ENCODE peak calls at places on chromosomes 13 and 19, in nine cellular contexts. T, D, O, Y, B, I, G, K and C are unnamed samples.

GRCh38 chr19:37251308-37252229 is 33.6 kb downstream of the ZNF383 start:
- DNase-seq in T (no peak), D (no peak), O (peak), Y (peak), B (peak), I (peak), G (peak), K (peak), C (peak)

GRCh38 chr13:60431108-60431700 is 34.2 kb downstream of the TDRD3 start:
- DNase-seq in T (peak), D (no peak), O (peak), Y (no peak), B (peak), I (peak), G (no peak), K (peak), C (peak)

GRCh38 chr19:56751078-56751489 is 79.5 kb upstream of the ZNF835 start:
- DNase-seq in T (no peak), D (no peak), O (no peak), Y (no peak), B (no peak), I (no peak), G (no peak), K (no peak), C (no peak)

GRCh38 chr13:50222569-50223332 is 207.5 kb downstream of the KCNRG start:
- DNase-seq in T (peak), D (no peak), O (no peak), Y (peak), B (peak), I (no peak), G (no peak), K (peak), C (peak)

GRCh38 chr19:10863107-10863700 is 8.1 kb upstream of the CARM1 start:
- DNase-seq in T (no peak), D (no peak), O (peak), Y (no peak), B (peak), I (no peak), G (no peak), K (no peak), C (peak)

GRCh38 chr19:16470911-16471811 is 609 bp downstream of the EPS15L1 start:
- DNase-seq in T (peak), D (no peak), O (peak), Y (no peak), B (peak), I (no peak), G (peak), K (no peak), C (peak)

GRCh38 chr19:53594811-53595509 is 36.8 kb upstream of the DPRX start:
- DNase-seq in T (no peak), D (no peak), O (no peak), Y (no peak), B (no peak), I (no peak), G (no peak), K (no peak), C (no peak)

GRCh38 chr19:31096047-31096446 is 253.2 kb downstream of the TSHZ3 start:
- DNase-seq in T (no peak), D (no peak), O (no peak), Y (no peak), B (no peak), I (no peak), G (no peak), K (no peak), C (no peak)

GRCh38 chr13:44425041-44425814 is 51.6 kb downstream of the SERP2 start:
- DNase-seq in T (no peak), D (no peak), O (no peak), Y (no peak), B (no peak), I (no peak), G (no peak), K (no peak), C (no peak)

GRCh38 chr13:31225998-31226675 is 26.4 kb downstream of the B3GLCT start:
- DNase-seq in T (no peak), D (no peak), O (no peak), Y (no peak), B (no peak), I (no peak), G (no peak), K (no peak), C (no peak)

GRCh38 chr13:44474122-44474910 is 100.7 kb downstream of the SERP2 start:
- DNase-seq in T (peak), D (no peak), O (no peak), Y (no peak), B (no peak), I (no peak), G (no peak), K (no peak), C (peak)

GRCh38 chr19:3057275-3057714 is 5.0 kb downstream of the TLE5 start:
- DNase-seq in T (peak), D (no peak), O (no peak), Y (peak), B (no peak), I (no peak), G (no peak), K (no peak), C (peak)

GRCh38 chr19:17074628-17075034 is 621 bp downstream of the HAUS8 start:
- DNase-seq in T (no peak), D (no peak), O (no peak), Y (no peak), B (no peak), I (no peak), G (no peak), K (no peak), C (no peak)

GRCh38 chr13:22278336-22278929 is 607.6 kb downstream of the FGF9 start:
- DNase-seq in T (no peak), D (peak), O (no peak), Y (no peak), B (peak), I (no peak), G (no peak), K (no peak), C (no peak)

GRCh38 chr13:26541678-26542553 is 15.6 kb upstream of the WASF3 start:
- DNase-seq in T (no peak), D (no peak), O (no peak), Y (no peak), B (peak), I (no peak), G (no peak), K (no peak), C (no peak)

GRCh38 chr19:4374451-4375163 is 25.7 kb downstream of the SH3GL1 start:
- DNase-seq in T (peak), D (no peak), O (peak), Y (no peak), B (peak), I (no peak), G (peak), K (peak), C (peak)
- TF ChIP-seq CTCF in T (no peak), D (no peak), O (peak), Y (peak), B (no peak), I (peak), G (no peak), K (peak), C (peak)

DNA sequence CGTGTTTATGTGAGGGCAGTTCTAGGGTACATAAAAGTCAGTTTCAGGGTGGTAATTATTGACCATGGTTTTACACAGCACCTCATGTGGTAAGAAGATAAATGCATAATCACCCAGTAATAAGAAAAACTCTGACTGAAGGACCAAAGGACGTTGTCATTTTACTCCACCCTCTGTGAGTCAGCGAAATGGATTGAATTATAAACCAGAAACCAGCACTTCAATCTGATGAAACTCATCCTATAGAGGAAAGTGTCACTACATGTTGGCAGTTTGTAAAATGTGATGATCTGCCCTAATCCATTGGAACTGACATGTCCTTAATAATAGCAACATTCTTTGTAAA is 406.8 kb downstream of the KLF5 start:
- DNase-seq in T (peak), D (no peak), O (peak), Y (no peak), B (peak), I (no peak), G (no peak), K (no peak), C (no peak)
- TF ChIP-seq CTCF in T (no peak), D (no peak), O (peak), Y (no peak), B (peak), I (no peak), G (no peak), K (no peak), C (no peak)

GRCh38 chr19:52590728-52591127 is 20.6 kb downstream of the ZNF701 start:
- DNase-seq in T (no peak), D (no peak), O (no peak), Y (no peak), B (no peak), I (no peak), G (no peak), K (no peak), C (no peak)
- TF ChIP-seq CTCF in T (no peak), D (no peak), O (peak), Y (no peak), B (no peak), I (no peak), G (no peak), K (no peak), C (no peak)

DNA sequence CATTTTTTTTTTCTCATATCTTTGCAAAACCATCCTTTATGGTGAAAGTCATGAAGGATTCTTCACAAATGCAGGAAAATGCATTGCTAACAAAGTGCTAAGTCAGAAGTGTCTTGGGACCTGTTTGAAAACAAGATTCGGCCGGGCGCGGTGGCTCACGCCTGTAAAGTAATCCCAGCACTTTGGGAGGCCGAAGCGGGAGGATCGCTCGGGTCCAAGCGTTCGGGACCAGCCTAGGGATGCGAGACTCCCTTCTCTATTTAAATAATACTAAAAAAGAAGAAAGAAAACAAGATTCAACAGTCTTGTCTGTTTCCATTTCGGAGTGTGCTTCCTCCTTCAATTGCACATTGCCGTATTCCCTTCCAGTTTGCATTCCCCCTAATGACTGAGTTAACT is 819 bp downstream of the EID2B start:
- DNase-seq in T (no peak), D (no peak), O (no peak), Y (no peak), B (no peak), I (no peak), G (no peak), K (no peak), C (peak)
- TF ChIP-seq CTCF in T (no peak), D (no peak), O (no peak), Y (no peak), B (no peak), I (no peak), G (no peak), K (no peak), C (no peak)

GRCh38 chr19:18839465-18840287 is 7.9 kb downstream of the UPF1 start:
- DNase-seq in T (no peak), D (no peak), O (no peak), Y (no peak), B (no peak), I (no peak), G (no peak), K (no peak), C (peak)
- TF ChIP-seq CTCF in T (no peak), D (no peak), O (no peak), Y (no peak), B (no peak), I (no peak), G (no peak), K (no peak), C (no peak)

GRCh38 chr19:4525563-4526002 is 7.3 kb upstream of the PLIN4 start:
- DNase-seq in T (no peak), D (no peak), O (no peak), Y (no peak), B (no peak), I (no peak), G (no peak), K (no peak), C (no peak)

GRCh38 chr19:4523306-4524110 is 5.2 kb upstream of the PLIN4 start:
- DNase-seq in T (peak), D (peak), O (no peak), Y (peak), B (peak), I (no peak), G (peak), K (no peak), C (peak)

GRCh38 chr19:4521888-4522242 is 3.6 kb upstream of the PLIN4 start:
- DNase-seq in T (no peak), D (no peak), O (no peak), Y (no peak), B (no peak), I (no peak), G (no peak), K (no peak), C (no peak)

GRCh38 chr19:4522291-4523002 is 4.2 kb upstream of the PLIN4 start:
- DNase-seq in T (no peak), D (no peak), O (no peak), Y (no peak), B (no peak), I (no peak), G (no peak), K (no peak), C (peak)

DNA sequence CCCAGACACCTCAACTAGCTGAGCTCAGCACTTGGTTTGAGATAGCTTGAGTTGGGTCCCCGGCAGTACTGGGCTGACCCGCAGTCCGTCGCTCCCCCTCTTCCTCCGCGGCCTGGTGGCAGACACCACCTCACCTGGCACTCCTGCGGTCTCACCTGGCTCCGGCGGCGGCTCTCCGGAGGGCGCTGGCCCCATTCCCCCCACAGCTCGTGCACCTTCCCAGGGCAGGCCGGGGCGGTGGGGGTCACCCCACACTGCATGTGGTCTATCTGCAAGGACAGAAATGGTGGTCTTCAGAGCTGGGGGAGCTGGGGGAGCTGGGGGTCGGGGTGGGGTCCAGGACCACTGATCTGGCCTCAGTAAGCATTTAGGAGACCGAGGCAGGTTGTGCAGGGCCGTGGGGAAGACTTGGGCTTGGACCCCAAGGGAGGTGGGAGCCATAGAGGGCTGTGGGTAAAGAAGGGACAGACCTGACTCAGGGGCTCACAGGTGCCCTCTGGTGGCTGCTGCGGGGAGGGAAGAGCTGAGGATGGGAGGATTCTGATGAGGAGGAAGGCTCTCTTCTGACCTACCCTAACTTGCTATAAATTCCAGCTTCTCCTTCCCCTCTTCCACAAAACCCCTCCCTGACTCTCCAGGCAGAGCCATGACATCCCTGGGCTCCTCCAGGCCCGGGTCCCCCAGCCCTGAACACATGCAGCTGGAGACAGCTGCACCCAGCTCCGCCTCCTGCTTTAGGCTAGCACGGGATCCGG is 6.7 kb upstream of the PLIN4 start:
- DNase-seq in T (peak), D (peak), O (peak), Y (peak), B (peak), I (no peak), G (peak), K (no peak), C (peak)
- TF ChIP-seq CTCF in T (peak), D (peak), O (peak), Y (peak), B (peak), I (peak), G (peak), K (peak), C (peak)